ENCODE peak calls at places on chromosome 6, in four cellular contexts. X is HEK293T, Z is HepG2, Q is K562. E is an unnamed sample.

GRCh38 chr6:111741177-111741952 is 131.9 kb downstream of the FYN start:
- DNase-seq in X (no peak), Z (no peak), Q (no peak), E (no peak)

GRCh38 chr6:142387997-142388815 is 86.4 kb downstream of the ADGRG6 start:
- DNase-seq in X (peak), Z (peak), Q (peak), E (no peak)

GRCh38 chr6:29762051-29762450 is 38.8 kb downstream of the HLA-F start:
- DNase-seq in X (no peak), Z (no peak), Q (no peak), E (no peak)

GRCh38 chr6:165987483-165988305 is 180.0 kb downstream of the TBXT start:
- DNase-seq in X (peak), Z (no peak), Q (peak), E (peak)

GRCh38 chr6:110326609-110327008 is 31.5 kb downstream of the METTL24 start:
- DNase-seq in X (no peak), Z (no peak), Q (no peak), E (no peak)

GRCh38 chr6:167296902-167297301 is 5.8 kb downstream of the UNC93A start:
- DNase-seq in X (no peak), Z (no peak), Q (no peak), E (no peak)

GRCh38 chr6:138404666-138405337 is 779 bp downstream of the HEBP2 start:
- DNase-seq in X (no peak), Z (no peak), Q (peak), E (peak)

GRCh38 chr6:27966044-27966443 is 9.0 kb downstream of the OR2B6 start:
- DNase-seq in X (no peak), Z (no peak), Q (no peak), E (no peak)

GRCh38 chr6:40763001-40763400 is 175.8 kb upstream of the LRFN2 start:
- DNase-seq in X (no peak), Z (no peak), Q (no peak), E (no peak)

GRCh38 chr6:165086746-165087145 is 222.7 kb downstream of the C6orf118 start:
- DNase-seq in X (no peak), Z (no peak), Q (no peak), E (no peak)

GRCh38 chr6:20716865-20717264 is 182.6 kb downstream of the CDKAL1 start:
- DNase-seq in X (no peak), Z (no peak), Q (no peak), E (no peak)

GRCh38 chr6:125888989-125889656 is 67.4 kb upstream of the HINT3 start:
- DNase-seq in X (peak), Z (peak), Q (peak), E (peak)

GRCh38 chr6:163338671-163339405 is 75.7 kb upstream of the QKI start:
- DNase-seq in X (no peak), Z (no peak), Q (peak), E (no peak)

GRCh38 chr6:129490551-129491245 is 219.3 kb downstream of the ARHGAP18 start:
- DNase-seq in X (no peak), Z (peak), Q (peak), E (no peak)

GRCh38 chr6:128725271-128726233 is 157.4 kb upstream of the LAMA2 start:
- DNase-seq in X (peak), Z (peak), Q (peak), E (no peak)

GRCh38 chr6:34664270-34664971 is 32.1 kb downstream of the ILRUN start:
- DNase-seq in X (no peak), Z (peak), Q (peak), E (no peak)

GRCh38 chr6:11894212-11894611 is 115.6 kb upstream of the ADTRP start:
- DNase-seq in X (no peak), Z (no peak), Q (peak), E (no peak)

GRCh38 chr6:52664991-52665686 is 5.8 kb upstream of the TMEM14A start:
- DNase-seq in X (no peak), Z (no peak), Q (peak), E (no peak)
- TF ChIP-seq ELF4 in X (no peak), Z (no peak), Q (no peak), E (no peak)

GRCh38 chr6:30939473-30939872 is 1.3 kb upstream of the MUCL3 start:
- DNase-seq in X (no peak), Z (no peak), Q (no peak), E (no peak)

GRCh38 chr6:30944051-30944450 is 3.3 kb downstream of the MUCL3 start:
- DNase-seq in X (no peak), Z (no peak), Q (no peak), E (no peak)

GRCh38 chr6:30940361-30941001 is at the start of gene MUCL3:
- DNase-seq in X (no peak), Z (no peak), Q (peak), E (no peak)

GRCh38 chr6:30945281-30945680 is 4.5 kb downstream of the MUCL3 start:
- DNase-seq in X (no peak), Z (no peak), Q (no peak), E (no peak)

DNA sequence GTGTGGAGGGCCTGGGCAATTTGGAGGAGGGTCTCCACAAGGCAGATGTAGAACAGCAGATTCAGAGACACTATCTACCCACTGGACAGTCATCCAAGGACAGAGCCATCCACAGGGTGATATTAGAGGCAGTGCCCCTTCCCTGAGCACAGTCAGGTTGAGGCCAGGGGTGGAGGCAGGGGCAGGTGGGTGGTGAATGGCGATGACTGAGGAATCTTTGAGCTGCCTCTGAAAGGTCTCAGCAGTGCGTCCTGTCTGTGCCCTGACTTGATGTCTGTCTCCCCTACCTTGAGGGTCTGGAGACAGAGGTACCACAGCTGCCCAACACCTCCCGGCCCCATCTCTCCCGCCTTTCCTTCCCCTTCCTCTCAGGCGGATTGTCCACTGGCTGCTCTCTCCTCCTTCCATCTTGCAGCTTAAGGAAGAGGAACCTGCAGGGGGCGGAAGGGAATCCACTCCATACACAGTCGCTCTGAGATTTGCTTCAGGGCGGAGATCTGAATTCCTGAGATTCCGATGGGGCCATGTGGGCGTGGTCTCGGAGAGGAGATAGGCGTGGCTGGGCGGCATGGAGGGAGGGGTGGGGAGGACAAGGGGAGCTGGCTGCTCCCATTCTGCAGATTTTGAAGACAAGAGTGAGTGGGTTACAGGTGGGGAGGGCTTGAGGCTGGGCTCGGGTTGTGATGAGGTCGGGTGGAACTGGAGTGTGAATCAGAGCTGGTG is 1.7 kb downstream of the MUCL3 start:
- DNase-seq in X (peak), Z (peak), Q (peak), E (peak)
- TF ChIP-seq ELF4 in X (no peak), Z (no peak), Q (no peak), E (no peak)

DNA sequence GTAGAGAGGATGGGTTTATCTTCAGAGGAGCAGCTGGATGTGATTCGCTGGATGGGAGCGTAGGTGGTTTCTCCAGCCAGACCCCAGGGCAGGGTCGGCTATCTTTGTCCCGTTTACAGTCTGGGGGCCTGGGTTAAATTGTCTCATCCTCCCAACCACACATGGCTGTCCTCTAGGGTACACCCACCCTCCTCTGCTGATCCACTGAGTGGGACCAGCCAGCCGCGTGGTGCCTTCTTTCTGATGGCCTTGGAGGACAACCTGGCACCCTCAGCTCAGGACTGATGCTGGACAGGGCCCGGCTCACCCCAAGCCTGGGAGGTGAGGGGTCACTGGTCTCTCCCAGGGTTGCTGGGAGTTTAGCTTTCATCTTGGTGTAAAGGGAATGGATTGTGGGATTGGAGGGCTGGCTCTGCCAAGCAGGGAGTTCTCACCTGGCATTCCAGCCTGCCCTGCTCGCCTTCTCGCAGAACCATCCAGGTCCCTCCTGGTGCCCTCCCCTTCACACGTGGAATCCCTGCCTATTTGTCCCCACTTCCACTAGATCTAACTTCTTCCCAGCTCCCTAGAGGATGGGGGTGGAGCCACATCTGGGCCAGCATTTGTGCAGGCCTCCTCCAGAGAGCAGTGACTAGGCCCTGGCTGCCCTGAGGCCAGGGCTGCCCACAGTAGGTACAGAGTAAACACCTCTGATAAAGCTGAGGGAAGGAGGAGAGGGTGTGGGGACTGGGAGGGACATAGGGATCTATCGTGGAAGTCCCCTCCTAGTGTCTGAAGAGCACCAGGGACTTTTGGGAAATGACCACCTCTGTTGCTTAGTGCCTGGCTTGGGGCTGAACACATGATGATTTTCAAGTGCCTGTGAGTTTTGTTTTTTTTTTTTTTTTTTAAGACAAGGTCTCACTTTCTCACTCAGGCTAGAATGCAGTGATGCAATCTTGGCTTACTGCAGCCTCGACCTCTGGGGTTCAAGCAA is 1.6 kb downstream of the ITPR3 start:
- DNase-seq in X (no peak), Z (no peak), Q (peak), E (no peak)
- TF ChIP-seq ELF4 in X (no peak), Z (no peak), Q (no peak), E (no peak)

GRCh38 chr6:169233181-169233580 is 20.5 kb downstream of the THBS2 start:
- DNase-seq in X (no peak), Z (no peak), Q (no peak), E (no peak)

GRCh38 chr6:169230923-169231789 is 22.5 kb downstream of the THBS2 start:
- DNase-seq in X (no peak), Z (no peak), Q (no peak), E (no peak)

GRCh38 chr6:169232507-169232931 is 21.1 kb downstream of the THBS2 start:
- DNase-seq in X (no peak), Z (no peak), Q (no peak), E (no peak)

GRCh38 chr6:169230322-169230665 is 23.4 kb downstream of the THBS2 start:
- DNase-seq in X (no peak), Z (no peak), Q (no peak), E (no peak)

GRCh38 chr6:169231790-169232506 is 21.7 kb downstream of the THBS2 start:
- DNase-seq in X (no peak), Z (no peak), Q (no peak), E (no peak)
- TF ChIP-seq ELF4 in X (no peak), Z (no peak), Q (no peak), E (no peak)